ENCODE peak calls at places on chromosomes 7 and 10, in nine cellular contexts. H is IMR-90, G is body of pancreas, P is gastrocnemius medialis, R is tibial nerve, Z is ovary, A is transverse colon, U is esophagus muscularis mucosa, X is Peyer's patch. J is an unnamed sample.

GRCh38 chr7:111894518-111894917 is 311.7 kb downstream of the DOCK4 start:
- DNase-seq in G (no peak), U (no peak), A (no peak), Z (no peak), H (no peak), P (no peak), R (no peak), X (no peak), J (no peak)

GRCh38 chr7:92246363-92247101 is 758 bp downstream of the ANKIB1 start:
- DNase-seq in R (no peak), Z (peak; percentile 42), G (peak; percentile 9), P (no peak), U (no peak), X (peak; percentile 53), A (peak; percentile 15), H (peak; percentile 18), J (peak; percentile 19)

GRCh38 chr7:158192184-158192835 is 395.3 kb downstream of the PTPRN2 start:
- DNase-seq in A (no peak), X (no peak), P (no peak), H (no peak), G (no peak), Z (no peak), R (no peak), U (no peak), J (no peak)

GRCh38 chr10:114876602-114877300 is 55.2 kb downstream of the FHIP2A start:
- DNase-seq in R (peak; percentile 46), X (peak; percentile 71), G (peak; percentile 79), H (peak; percentile 58), A (peak; percentile 62), P (peak; percentile 53), Z (peak; percentile 77), U (no peak), J (peak; percentile 68)

GRCh38 chr7:97337849-97338248 is 220.4 kb downstream of the SDHAF3 start:
- DNase-seq in R (no peak), P (no peak), A (no peak), Z (no peak), G (no peak), H (no peak), U (no peak), X (no peak), J (no peak)

GRCh38 chr7:32658034-32658944 is 163.0 kb downstream of the AVL9 start:
- DNase-seq in X (no peak), A (peak; percentile 33), H (peak; percentile 43), Z (no peak), R (no peak), P (no peak), G (no peak), U (no peak), J (peak; percentile 55)

GRCh38 chr10:133444342-133445267 is 9.1 kb upstream of the SCART1 start:
- DNase-seq in Z (peak; percentile 3), U (peak; percentile 21), R (no peak), X (no peak), A (no peak), G (no peak), H (no peak), P (peak; percentile 9), J (no peak)

GRCh38 chr7:832292-832967 is at the start of gene SUN1:
- DNase-seq in Z (no peak), P (peak; percentile 68), R (no peak), A (no peak), G (peak; percentile 54), X (no peak), H (peak; percentile 88), U (no peak), J (peak; percentile 82)

GRCh38 chr7:17679427-17679826 is 260.9 kb downstream of the SNX13 start:
- DNase-seq in G (no peak), P (peak; percentile 56), R (peak; percentile 52), X (no peak), Z (no peak), H (no peak), A (no peak), U (no peak), J (no peak)

GRCh38 chr10:98088186-98088971 is 46.1 kb upstream of the R3HCC1L start:
- DNase-seq in A (no peak), G (no peak), R (no peak), P (peak; percentile 93), U (no peak), Z (no peak), H (no peak), X (no peak), J (no peak)

DNA sequence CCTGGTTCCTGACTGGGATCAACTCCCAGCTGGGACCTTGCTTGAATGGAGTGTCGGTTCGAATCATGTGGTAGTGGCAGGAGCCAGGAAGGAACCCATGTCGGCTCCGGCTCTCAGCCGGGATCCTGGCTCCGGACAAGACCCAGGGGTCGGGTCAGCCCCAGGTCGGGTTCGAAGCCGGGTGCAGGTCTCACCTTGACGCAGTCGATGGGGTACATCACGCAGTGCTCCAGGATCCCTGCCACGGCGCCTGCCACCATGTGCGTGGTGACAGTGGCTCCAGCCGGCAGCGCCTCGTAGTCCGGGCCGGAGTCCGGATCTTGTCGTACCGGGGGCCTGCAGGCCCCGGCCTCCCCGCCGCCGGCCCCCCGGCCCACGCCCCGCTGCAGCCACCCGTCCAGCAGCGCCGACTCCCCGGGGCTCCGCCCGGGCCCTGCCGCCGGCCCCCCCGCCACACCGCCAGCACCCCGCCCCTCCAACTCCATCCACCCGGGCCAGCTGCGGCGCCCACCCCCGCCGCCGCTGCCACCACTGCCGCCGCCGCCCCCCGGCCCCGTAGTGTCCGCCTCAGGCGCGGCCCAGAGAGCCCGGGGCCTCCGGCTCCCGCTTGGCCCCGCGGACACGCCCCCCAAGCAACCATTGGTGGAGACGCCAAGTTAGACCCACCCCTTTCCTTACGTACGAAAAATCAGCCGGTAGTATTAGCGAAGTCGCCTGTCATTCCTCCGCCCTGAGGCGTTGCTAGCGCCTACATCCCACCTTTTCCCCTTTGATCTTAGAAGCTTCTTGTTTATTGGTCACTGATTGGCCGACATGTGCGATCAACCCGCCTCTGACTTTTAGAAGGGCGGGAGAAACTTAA is at the start of gene SLC25A28:
- DNase-seq in P (peak; percentile 98), Z (peak; percentile 94), R (peak; percentile 89), A (peak; percentile 95), G (peak; percentile 94), H (peak; percentile 100), U (peak; percentile 99), X (peak; percentile 95), J (peak; percentile 92)
- TF ChIP-seq POLR2A in P (no peak), Z (peak; percentile 5), R (no peak), A (no peak), G (no peak), H (no peak), U (no peak), X (no peak), J (peak; percentile 54)

GRCh38 chr7:101308245-101309085 is 13.1 kb downstream of the IFT22 start:
- DNase-seq in R (no peak), H (no peak), Z (peak; percentile 47), A (peak; percentile 85), P (no peak), X (peak; percentile 81), U (no peak), G (peak; percentile 94), J (no peak)
- TF ChIP-seq POLR2A in R (no peak), H (no peak), Z (no peak), A (peak; percentile 21), P (no peak), X (no peak), U (no peak), G (peak; percentile 63), J (no peak)

GRCh38 chr10:128852902-128853301 is 614.1 kb upstream of the MGMT start:
- DNase-seq in U (peak; percentile 86), R (peak; percentile 4), A (no peak), H (no peak), Z (no peak), G (no peak), P (no peak), X (no peak), J (no peak)

GRCh38 chr10:128852449-128852848 is 614.6 kb upstream of the MGMT start:
- DNase-seq in X (no peak), A (no peak), G (no peak), Z (no peak), P (no peak), R (peak; percentile 3), H (no peak), U (peak; percentile 78), J (no peak)

GRCh38 chr10:128854965-128855364 is 612.1 kb upstream of the MGMT start:
- DNase-seq in U (peak; percentile 93), H (no peak), A (peak; percentile 75), R (peak; percentile 83), X (no peak), P (peak; percentile 59), Z (peak; percentile 60), G (peak; percentile 72), J (no peak)

GRCh38 chr10:128851726-128852125 is 615.3 kb upstream of the MGMT start:
- DNase-seq in G (no peak), H (no peak), P (no peak), Z (no peak), U (peak; percentile 79), X (no peak), R (peak; percentile 5), A (no peak), J (no peak)

GRCh38 chr10:128853537-128853936 is 613.5 kb upstream of the MGMT start:
- DNase-seq in A (no peak), H (no peak), R (peak; percentile 1), G (no peak), Z (no peak), X (no peak), U (peak; percentile 85), P (no peak), J (no peak)
- TF ChIP-seq POLR2A in A (no peak), H (no peak), R (no peak), G (no peak), Z (no peak), X (no peak), U (no peak), P (no peak), J (no peak)

DNA sequence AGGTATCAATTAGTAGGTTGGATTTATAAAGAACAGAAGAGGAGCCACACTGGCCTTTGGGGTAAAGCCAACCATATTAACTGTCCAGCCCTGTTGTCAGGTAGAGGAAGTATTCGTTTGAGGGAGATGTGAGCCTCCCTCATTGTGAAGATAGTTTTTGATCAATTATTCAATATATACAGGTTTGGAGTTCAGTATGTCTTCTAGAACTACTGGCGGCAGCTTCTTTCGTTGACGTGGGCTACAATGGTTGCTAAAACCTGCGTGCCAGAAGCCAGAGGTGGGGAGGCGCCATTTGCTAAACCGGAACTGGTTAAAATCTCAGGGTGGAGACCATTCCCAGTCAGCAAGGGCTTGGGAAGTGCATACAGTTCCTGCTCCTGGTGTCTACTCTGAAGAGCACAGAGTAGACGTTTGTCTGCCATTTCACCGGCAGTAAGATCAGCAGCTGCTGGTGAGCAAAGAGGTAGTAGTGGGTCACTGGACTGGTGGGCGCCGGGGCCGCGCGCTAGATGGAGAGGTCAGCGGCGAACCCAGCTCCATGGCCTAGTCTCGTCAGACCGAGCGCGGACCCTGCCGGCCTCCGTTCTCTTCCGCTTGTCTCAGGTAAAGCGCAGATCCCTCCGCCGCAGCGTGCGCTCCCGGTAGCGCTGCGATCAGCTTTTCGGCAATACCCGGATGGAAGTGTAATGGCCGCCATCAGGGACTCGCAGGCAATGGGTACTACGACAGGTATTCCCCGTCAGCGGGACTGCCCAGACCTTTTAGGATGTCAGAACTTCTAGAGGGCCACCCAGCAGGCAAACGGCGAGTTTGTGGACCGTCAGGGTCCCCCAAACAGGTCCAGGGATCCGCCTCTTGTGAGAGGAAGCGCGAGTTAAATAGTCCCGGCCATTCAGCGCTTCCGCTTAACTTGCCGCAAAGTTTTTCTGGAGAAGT is at the start of gene ZNF518A:
- DNase-seq in H (peak; percentile 97), G (peak; percentile 97), Z (peak; percentile 92), U (peak; percentile 97), X (peak; percentile 93), A (peak; percentile 94), R (peak; percentile 86), P (peak; percentile 87), J (peak; percentile 63)
- TF ChIP-seq POLR2A in H (peak; percentile 17), G (peak; percentile 87), Z (peak; percentile 15), U (peak; percentile 8), X (peak; percentile 42), A (peak; percentile 66), R (no peak), P (no peak), J (peak; percentile 66)

GRCh38 chr7:23273141-23273599 is 26.0 kb upstream of the MALSU1 start:
- DNase-seq in U (peak; percentile 93), R (peak; percentile 82), A (peak; percentile 94), G (peak; percentile 99), Z (peak; percentile 81), X (peak; percentile 94), P (peak; percentile 90), H (peak; percentile 96), J (peak; percentile 86)
- TF ChIP-seq POLR2A in U (no peak), R (no peak), A (no peak), G (no peak), Z (no peak), X (no peak), P (no peak), H (no peak), J (no peak)